ENCODE peak calls at places on chromosome 20, in eight cellular contexts. G is germinal center; T is CD4-positive, alpha-beta T cell; K is NCI-H187 treated with DMSO at 0.1 percent for 48 hours; U is activated CD4-positive, alpha-beta T cell treated with anti-CD3 and anti-CD28 coated beads for 24 hours; I is amniotic stem cell; F is stimulated activated CD4-positive, alpha-beta T cell treated with anti-CD3 and anti-CD28 coated beads, Interleukin-4, amount 100 ng/mL, for 1 hour; N is GM23248. O is an unnamed sample.

GRCh38 chr20:52083627-52084232 is 107.8 kb downstream of the ZFP64 start:
- DNase-seq in N (peak), F (peak), G (peak), I (peak), K (no peak), U (no peak), T (no peak), O (peak)

GRCh38 chr20:6708010-6708409 is 59.5 kb upstream of the BMP2 start:
- DNase-seq in I (no peak), K (no peak), U (no peak), T (no peak), N (peak), G (no peak), F (no peak), O (peak)

GRCh38 chr20:13299401-13299800 is 78.3 kb downstream of the ISM1 start:
- DNase-seq in F (no peak), N (no peak), U (no peak), I (no peak), K (no peak), G (no peak), T (no peak), O (no peak)

GRCh38 chr20:63470410-63470809 is 2.0 kb downstream of the KCNQ2 start:
- DNase-seq in T (no peak), F (no peak), N (no peak), I (no peak), K (no peak), U (no peak), G (no peak), O (no peak)

GRCh38 chr20:64041040-64041780 is 5.2 kb downstream of the C20orf204 start:
- DNase-seq in G (no peak), I (no peak), F (no peak), K (no peak), T (no peak), U (no peak), N (no peak), O (no peak)

GRCh38 chr20:56998438-56998837 is 268.0 kb downstream of the BMP7 start:
- DNase-seq in K (no peak), U (no peak), T (no peak), I (no peak), G (no peak), F (no peak), N (peak), O (no peak)

GRCh38 chr20:20487811-20488210 is 119.9 kb downstream of the INSM1 start:
- DNase-seq in G (no peak), F (no peak), T (no peak), I (no peak), N (peak), K (no peak), U (no peak), O (no peak)

GRCh38 chr20:4154958-4155411 is 139.6 kb upstream of the RNF24 start:
- DNase-seq in G (no peak), I (no peak), K (no peak), T (no peak), N (no peak), U (no peak), F (no peak), O (no peak)

GRCh38 chr20:19523191-19523590 is 234.9 kb upstream of the RIN2 start:
- DNase-seq in I (no peak), F (no peak), G (no peak), K (no peak), T (no peak), U (no peak), N (no peak), O (no peak)

GRCh38 chr20:8361008-8361652 is 229.1 kb downstream of the PLCB1 start:
- DNase-seq in N (peak), G (no peak), U (no peak), K (no peak), I (no peak), T (no peak), F (no peak), O (no peak)

GRCh38 chr20:17685168-17685567 is 3.1 kb upstream of the RRBP1 start:
- DNase-seq in K (no peak), F (no peak), U (no peak), N (no peak), G (no peak), T (no peak), I (no peak), O (no peak)

GRCh38 chr20:46350201-46350985 is 42.1 kb upstream of the CDH22 start:
- DNase-seq in I (peak), K (no peak), T (no peak), F (no peak), U (no peak), N (peak), G (peak), O (peak)

GRCh38 chr20:7879883-7880282 is 60.4 kb downstream of the HAO1 start:
- DNase-seq in I (no peak), K (no peak), F (no peak), G (no peak), T (no peak), U (no peak), N (peak), O (peak)

GRCh38 chr20:10381477-10381876 is 52.5 kb downstream of the MKKS start:
- DNase-seq in N (no peak), U (no peak), K (no peak), I (no peak), T (no peak), F (no peak), G (no peak), O (no peak)

GRCh38 chr20:39016076-39016475 is 53.9 kb downstream of the DHX35 start:
- DNase-seq in K (no peak), G (no peak), N (no peak), U (no peak), I (no peak), T (no peak), F (no peak), O (no peak)

GRCh38 chr20:52785678-52786077 is 186.5 kb upstream of the TSHZ2 start:
- DNase-seq in I (no peak), F (no peak), G (no peak), U (no peak), K (no peak), N (peak), T (no peak), O (no peak)

GRCh38 chr20:43963872-43964791 is 49.5 kb downstream of the TOX2 start:
- DNase-seq in G (no peak), T (peak), F (no peak), K (peak), U (no peak), N (peak), I (no peak), O (no peak)

GRCh38 chr20:11047559-11047958 is 373.8 kb upstream of the JAG1 start:
- DNase-seq in U (no peak), G (no peak), N (no peak), K (no peak), I (no peak), F (no peak), T (no peak), O (no peak)

GRCh38 chr20:49989234-49990065 is 6.7 kb downstream of the SNAI1 start:
- DNase-seq in I (no peak), U (no peak), F (no peak), T (no peak), N (peak), K (no peak), G (no peak), O (peak)

GRCh38 chr20:35663813-35664543 is 722 bp downstream of the CPNE1 start:
- DNase-seq in G (peak), N (peak), U (peak), K (no peak), I (peak), F (peak), T (peak), O (no peak)

GRCh38 chr20:50395258-50395729 is 114.9 kb upstream of the PTPN1 start:
- DNase-seq in K (no peak), N (peak), U (no peak), I (no peak), G (no peak), F (no peak), T (no peak), O (no peak)

GRCh38 chr20:37838769-37839431 is 64.0 kb upstream of the VSTM2L start:
- DNase-seq in K (no peak), F (no peak), N (no peak), U (no peak), I (no peak), G (no peak), T (no peak), O (no peak)

GRCh38 chr20:47607208-47607613 is 105.5 kb downstream of the NCOA3 start:
- DNase-seq in F (no peak), U (no peak), N (peak), G (no peak), I (no peak), T (no peak), K (no peak), O (no peak)

GRCh38 chr20:49186535-49187329 is 1.4 kb downstream of the STAU1 start:
- DNase-seq in T (peak), N (peak), U (peak), F (peak), I (peak), G (peak), K (no peak), O (peak)

GRCh38 chr20:6395695-6396094 is 272.9 kb upstream of the FERMT1 start:
- DNase-seq in N (no peak), T (no peak), U (no peak), F (no peak), K (no peak), G (no peak), I (no peak), O (no peak)

GRCh38 chr20:4130404-4131189 is 115.2 kb upstream of the RNF24 start:
- DNase-seq in T (no peak), N (peak), G (no peak), U (peak), K (no peak), F (no peak), I (no peak), O (peak)

GRCh38 chr20:56554869-56555268 is 21.8 kb downstream of the FAM209B start:
- DNase-seq in K (peak), N (peak), G (peak), U (peak), T (no peak), I (peak), F (no peak), O (peak)

GRCh38 chr20:35830264-35830663 is 58.4 kb downstream of the PHF20 start:
- DNase-seq in U (no peak), I (no peak), K (no peak), G (no peak), T (no peak), N (no peak), F (no peak), O (no peak)

GRCh38 chr20:58994390-58995159 is 12.5 kb downstream of the CTSZ start:
- DNase-seq in I (no peak), N (no peak), F (no peak), T (no peak), K (no peak), U (no peak), G (no peak), O (no peak)

GRCh38 chr20:7346562-7346961 is 579.1 kb downstream of the BMP2 start:
- DNase-seq in G (no peak), F (no peak), T (no peak), U (no peak), N (peak), I (no peak), K (no peak), O (no peak)

GRCh38 chr20:20440473-20440872 is 72.6 kb downstream of the INSM1 start:
- DNase-seq in K (no peak), T (no peak), G (no peak), I (no peak), F (no peak), N (no peak), U (no peak), O (no peak)

GRCh38 chr20:59818911-59819310 is 114.5 kb downstream of the SYCP2 start:
- DNase-seq in T (no peak), K (no peak), N (no peak), U (no peak), F (no peak), I (no peak), G (no peak), O (peak)

GRCh38 chr20:54475334-54476287 is at the start of gene DOK5:
- DNase-seq in F (no peak), K (no peak), U (no peak), T (no peak), I (no peak), G (no peak), N (peak), O (no peak)

GRCh38 chr20:50844430-50845100 is 49.7 kb downstream of the BCAS4 start:
- DNase-seq in G (no peak), U (peak), T (no peak), F (peak), N (peak), K (no peak), I (no peak), O (peak)

GRCh38 chr20:58740356-58741308 is 48.0 kb downstream of the NPEPL1 start:
- DNase-seq in K (no peak), T (peak), I (no peak), F (no peak), G (no peak), U (no peak), N (no peak), O (no peak)

O was measured in SJSA1.